ENCODE peak calls at places on chromosomes 3 and 15, in four cellular contexts. H, N, G and J are unnamed samples.
A peak's percentile ranks its signal among the peaks of the same experiment; 100 is the strongest.

GRCh38 chr15:49468440-49468839 is 45.4 kb downstream of the FGF7 start:
- DNase-seq in H (no peak), N (no peak), G (no peak), J (no peak)

GRCh38 chr15:68384451-68385239 is 47.3 kb downstream of the ITGA11 start:
- DNase-seq in H (no peak), N (no peak), G (peak; percentile 55), J (no peak)

GRCh38 chr15:65460948-65461347 is 38.2 kb upstream of the IGDCC4 start:
- DNase-seq in H (no peak), N (no peak), G (no peak), J (no peak)

GRCh38 chr15:37701230-37701629 is 233.2 kb upstream of the TMCO5A start:
- DNase-seq in H (no peak), N (no peak), G (no peak), J (no peak)

GRCh38 chr3:29334652-29335189 is 53.9 kb downstream of the RBMS3 start:
- DNase-seq in H (no peak), N (no peak), G (no peak), J (no peak)

GRCh38 chr15:78075490-78076230 is 1.9 kb downstream of the TBC1D2B start:
- DNase-seq in H (no peak), N (no peak), G (peak; percentile 73), J (no peak)

GRCh38 chr3:76702676-76703075 is 337.2 kb upstream of the ROBO2 start:
- DNase-seq in H (no peak), N (no peak), G (no peak), J (no peak)

GRCh38 chr3:15711281-15711680 is 86.5 kb downstream of the ANKRD28 start:
- DNase-seq in H (no peak), N (no peak), G (no peak), J (no peak)

GRCh38 chr15:29969587-29970401 is 113.0 kb upstream of the GOLGA8J start:
- DNase-seq in H (peak; percentile 52), N (no peak), G (no peak), J (no peak)

GRCh38 chr3:127831723-127832172 is 9.4 kb upstream of the MGLL start:
- DNase-seq in H (no peak), N (peak; percentile 43), G (no peak), J (no peak)